ENCODE peak calls at places on chromosomes 4 and X, in four cellular contexts. F is MM.1S; L is CD8-positive, alpha-beta memory T cell; W is A549. U is an unnamed sample.

GRCh38 chr4:6109842-6110560 is 90.3 kb downstream of the JAKMIP1 start:
- DNase-seq in W (peak; percentile 11), L (no peak), F (peak; percentile 45), U (no peak)

GRCh38 chrX:153408221-153408721 is 3.0 kb upstream of the ZFP92 start:
- DNase-seq in W (no peak), L (no peak), F (no peak), U (no peak)

GRCh38 chrX:78383594-78383993 is 56.2 kb upstream of the CYSLTR1 start:
- DNase-seq in F (peak; percentile 48), L (no peak), W (no peak), U (no peak)

GRCh38 chr4:95363966-95364365 is 184.8 kb downstream of the UNC5C start:
- DNase-seq in L (no peak), W (no peak), F (peak; percentile 7), U (no peak)

GRCh38 chr4:173332021-173332487 is 2.1 kb downstream of the HMGB2 start:
- DNase-seq in F (peak; percentile 23), W (no peak), L (no peak), U (no peak)

GRCh38 chr4:174523003-174523693 is 860 bp upstream of the HPGD start:
- DNase-seq in W (no peak), L (peak; percentile 1), F (no peak), U (no peak)

GRCh38 chrX:40912576-40912975 is 172.7 kb upstream of the USP9X start:
- DNase-seq in W (no peak), F (no peak), L (no peak), U (no peak)

GRCh38 chr4:1376841-1377605 is 29.2 kb downstream of the NKX1-1 start:
- DNase-seq in W (no peak), L (no peak), F (no peak), U (no peak)

GRCh38 chr4:3303840-3304715 is 11.3 kb downstream of the RGS12 start:
- DNase-seq in W (no peak), F (no peak), L (no peak), U (no peak)

GRCh38 chr4:107863850-107864371 is 39.2 kb downstream of the SGMS2 start:
- DNase-seq in F (no peak), W (no peak), L (no peak), U (no peak)

GRCh38 chr4:5463936-5464650 is 244.3 kb downstream of the EVC2 start:
- DNase-seq in L (no peak), W (no peak), F (no peak), U (no peak)

GRCh38 chrX:2954541-2954940 is 25.4 kb upstream of the ARSD start:
- DNase-seq in W (no peak), L (no peak), F (no peak), U (no peak)

GRCh38 chrX:47662144-47662657 is 3.2 kb upstream of the UXT start:
- DNase-seq in F (no peak), L (no peak), W (no peak), U (no peak)

GRCh38 chr4:169791527-169792156 is 33.9 kb upstream of the HPF1 start:
- DNase-seq in F (no peak), L (no peak), W (peak; percentile 37), U (peak; percentile 12)

GRCh38 chr4:41661447-41662076 is 87.0 kb downstream of the PHOX2B start:
- DNase-seq in L (no peak), F (peak; percentile 19), W (peak; percentile 35), U (peak; percentile 35)

GRCh38 chr4:152485726-152486276 is 50.1 kb downstream of the FBXW7 start:
- DNase-seq in F (no peak), L (no peak), W (peak; percentile 16), U (peak; percentile 88)

GRCh38 chr4:113050361-113050760 is 908 bp downstream of the ANK2 start:
- DNase-seq in L (no peak), F (no peak), W (no peak), U (no peak)

GRCh38 chrX:132732236-132732635 is 226.2 kb downstream of the HS6ST2 start:
- DNase-seq in L (no peak), F (no peak), W (no peak), U (no peak)

GRCh38 chrX:67604979-67605703 is 61.3 kb downstream of the AR start:
- DNase-seq in F (peak; percentile 73), L (no peak), W (no peak), U (no peak)

GRCh38 chr4:73450398-73451004 is 14.5 kb downstream of the AFP start:
- DNase-seq in L (no peak), W (no peak), F (no peak), U (no peak)

GRCh38 chrX:142095816-142096215 is 109.3 kb downstream of the MAGEC2 start:
- DNase-seq in L (no peak), W (no peak), F (no peak), U (no peak)

GRCh38 chr4:26256016-26256415 is 64.8 kb upstream of the RBPJ start:
- DNase-seq in W (no peak), L (no peak), F (no peak), U (no peak)

GRCh38 chr4:2262944-2263250 is 988 bp upstream of the MXD4 start:
- DNase-seq in W (no peak), F (no peak), L (no peak), U (no peak)

GRCh38 chr4:15982833-15983528 is 20.0 kb upstream of the FGFBP2 start:
- DNase-seq in L (no peak), F (no peak), W (no peak), U (no peak)

GRCh38 chr4:89737888-89738287 is 99.1 kb downstream of the SNCA start:
- DNase-seq in W (no peak), F (no peak), L (no peak), U (no peak)

GRCh38 chrX:88937616-88938015 is 190.6 kb downstream of the CPXCR1 start:
- DNase-seq in F (peak; percentile 38), W (no peak), L (no peak), U (no peak)

GRCh38 chrX:54180403-54180802 is 2.7 kb downstream of the FAM120C start:
- DNase-seq in W (no peak), F (no peak), L (no peak), U (no peak)

GRCh38 chr4:16120720-16121119 is 36.9 kb upstream of the PROM1 start:
- DNase-seq in F (peak; percentile 19), W (no peak), L (no peak), U (no peak)

GRCh38 chr4:102787096-102787867 is 26.5 kb upstream of the MANBA start:
- DNase-seq in F (no peak), L (no peak), W (no peak), U (no peak)

GRCh38 chr4:60805500-60806313 is 394.4 kb upstream of the ADGRL3 start:
- DNase-seq in W (no peak), F (peak; percentile 63), L (no peak), U (no peak)

GRCh38 chr4:169383724-169384123 is 113.0 kb upstream of the SH3RF1 start:
- DNase-seq in L (no peak), W (peak; percentile 2), F (no peak), U (no peak)

GRCh38 chr4:82363896-82364487 is 9.8 kb downstream of the HNRNPD start:
- DNase-seq in F (no peak), W (no peak), L (no peak), U (no peak)

GRCh38 chr4:82362565-82362964 is 11.2 kb downstream of the HNRNPD start:
- DNase-seq in L (no peak), F (no peak), W (no peak), U (no peak)

GRCh38 chr4:82371398-82371972 is 2.3 kb downstream of the HNRNPD start:
- DNase-seq in L (no peak), W (no peak), F (no peak), U (peak; percentile 36)

GRCh38 chr4:82372502-82372873 is 1.3 kb downstream of the HNRNPD start:
- DNase-seq in F (peak; percentile 65), L (peak; percentile 16), W (no peak), U (peak; percentile 60)

GRCh38 chr4:82367438-82368097 is 6.2 kb downstream of the HNRNPD start:
- DNase-seq in W (no peak), L (no peak), F (no peak), U (no peak)
- H3K4me1 ChIP-seq in W (peaks cover 58% of the 10 kb centered on the region), L (peaks cover 91% of the 10 kb centered on the region), F (peaks cover 55% of the 10 kb centered on the region), U (peaks cover 92% of the 10 kb centered on the region)

GRCh38 chr4:88735554-88735953 is 37.9 kb upstream of the NAP1L5 start:
- DNase-seq in W (no peak), L (no peak), F (no peak), U (no peak)
- H3K27ac ChIP-seq in W (no peak overlapping the region), L (no peak overlapping the region), F (no peak overlapping the region), U (peak overlapping the region; percentile 6)

GRCh38 chr4:53307819-53308773 is 57.8 kb downstream of the SCFD2 start:
- DNase-seq in F (no peak), L (no peak), W (no peak), U (no peak)
- H3K4me3 ChIP-seq in F (no peak overlapping the region), L (no peak overlapping the region), W (no peak overlapping the region), U (no peak overlapping the region)

GRCh38 chrX:71622347-71623104 is 4.2 kb upstream of the CXCR3 start:
- DNase-seq in W (peak; percentile 8), L (peak; percentile 67), F (peak; percentile 95), U (peak; percentile 38)
- H3K4me1 ChIP-seq in W (no peaks in the 10 kb centered on the region), L (peaks cover 61% of the 10 kb centered on the region), F (peaks cover 70% of the 10 kb centered on the region), U (peaks cover 54% of the 10 kb centered on the region)

GRCh38 chr4:36533944-36534343 is 252.5 kb downstream of the DTHD1 start:
- DNase-seq in W (no peak), F (no peak), L (no peak), U (no peak)
- H3K27ac ChIP-seq in W (no peak overlapping the region), F (no peak overlapping the region), L (no peak overlapping the region), U (no peak overlapping the region)

DNA sequence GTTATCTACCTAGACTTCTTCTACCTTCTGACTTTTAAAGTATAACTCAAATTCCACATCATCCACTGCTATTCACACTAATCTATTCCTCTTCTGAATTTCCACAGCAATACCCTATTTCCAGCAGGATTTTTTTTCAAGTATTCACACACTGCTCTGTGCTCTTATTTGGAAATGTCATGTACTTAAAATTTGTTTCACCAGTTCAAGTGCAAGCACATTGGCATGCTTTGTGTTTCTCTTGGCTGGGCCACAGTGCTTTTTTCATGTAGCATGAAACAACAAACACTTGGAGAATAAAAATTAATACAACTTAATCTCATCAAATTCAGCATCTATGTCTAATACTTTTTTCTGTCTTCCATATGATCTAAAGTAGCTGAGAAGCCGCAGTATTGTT is 161.8 kb upstream of the PCDH18 start:
- DNase-seq in W (no peak), L (no peak), F (no peak), U (no peak)
- H3K4me3 ChIP-seq in W (no peak overlapping the region), L (no peak overlapping the region), F (no peak overlapping the region), U (no peak overlapping the region)

U was measured in CD4-positive, CD25-positive, alpha-beta regulatory T cell.